ENCODE peak calls at places on chromosomes 4 and X, in eight cellular contexts. One of them, this sample, is unnamed.

GRCh38 chr4:7939377-7940108 is at the start of gene AFAP1:
- DNase-seq in NCI-H1092 treated with DMSO at 0.1 percent for 48 hours: peak
- DNase-seq in nucleus accumbens: peak
- DNase-seq in CD8-positive, alpha-beta memory T cell: peak
- DNase-seq in endothelial cell: peak
- DNase-seq in hepatic stellate cell: peak
- DNase-seq in activated CD8-positive, alpha-beta T cell treated with anti-CD3 and anti-CD28 coated beads for 36 hours: peak
- DNase-seq in choroid plexus epithelial cell: peak
- DNase-seq in this sample: peak

GRCh38 chr4:108483077-108483476 is 137.3 kb upstream of the RPL34 start:
- DNase-seq in NCI-H1092 treated with DMSO at 0.1 percent for 48 hours: peak
- DNase-seq in nucleus accumbens: no peak
- DNase-seq in CD8-positive, alpha-beta memory T cell: no peak
- DNase-seq in endothelial cell: no peak
- DNase-seq in hepatic stellate cell: no peak
- DNase-seq in activated CD8-positive, alpha-beta T cell treated with anti-CD3 and anti-CD28 coated beads for 36 hours: peak
- DNase-seq in choroid plexus epithelial cell: peak
- DNase-seq in this sample: no peak

GRCh38 chrX:19660604-19661003 is 145.3 kb upstream of the MAP3K15 start:
- DNase-seq in NCI-H1092 treated with DMSO at 0.1 percent for 48 hours: no peak
- DNase-seq in nucleus accumbens: no peak
- DNase-seq in CD8-positive, alpha-beta memory T cell: no peak
- DNase-seq in endothelial cell: no peak
- DNase-seq in hepatic stellate cell: no peak
- DNase-seq in activated CD8-positive, alpha-beta T cell treated with anti-CD3 and anti-CD28 coated beads for 36 hours: no peak
- DNase-seq in choroid plexus epithelial cell: no peak
- DNase-seq in this sample: no peak

GRCh38 chr4:1711055-1711905 is 839 bp downstream of the SLBP start:
- DNase-seq in NCI-H1092 treated with DMSO at 0.1 percent for 48 hours: peak
- DNase-seq in nucleus accumbens: peak
- DNase-seq in CD8-positive, alpha-beta memory T cell: peak
- DNase-seq in endothelial cell: peak
- DNase-seq in hepatic stellate cell: peak
- DNase-seq in activated CD8-positive, alpha-beta T cell treated with anti-CD3 and anti-CD28 coated beads for 36 hours: peak
- DNase-seq in choroid plexus epithelial cell: peak
- DNase-seq in this sample: no peak

GRCh38 chrX:107718156-107718621 is 57.4 kb downstream of the TSC22D3 start:
- DNase-seq in NCI-H1092 treated with DMSO at 0.1 percent for 48 hours: peak
- DNase-seq in nucleus accumbens: peak
- DNase-seq in CD8-positive, alpha-beta memory T cell: peak
- DNase-seq in endothelial cell: peak
- DNase-seq in hepatic stellate cell: peak
- DNase-seq in activated CD8-positive, alpha-beta T cell treated with anti-CD3 and anti-CD28 coated beads for 36 hours: peak
- DNase-seq in choroid plexus epithelial cell: peak
- DNase-seq in this sample: peak

GRCh38 chrX:119398587-119398973 is 556 bp upstream of the SLC25A43 start:
- DNase-seq in NCI-H1092 treated with DMSO at 0.1 percent for 48 hours: no peak
- DNase-seq in nucleus accumbens: no peak
- DNase-seq in CD8-positive, alpha-beta memory T cell: no peak
- DNase-seq in endothelial cell: no peak
- DNase-seq in hepatic stellate cell: no peak
- DNase-seq in activated CD8-positive, alpha-beta T cell treated with anti-CD3 and anti-CD28 coated beads for 36 hours: peak
- DNase-seq in choroid plexus epithelial cell: no peak
- DNase-seq in this sample: no peak

GRCh38 chrX:21972721-21973120 is 32.2 kb downstream of the SMS start:
- DNase-seq in NCI-H1092 treated with DMSO at 0.1 percent for 48 hours: no peak
- DNase-seq in nucleus accumbens: no peak
- DNase-seq in CD8-positive, alpha-beta memory T cell: peak
- DNase-seq in endothelial cell: no peak
- DNase-seq in hepatic stellate cell: no peak
- DNase-seq in activated CD8-positive, alpha-beta T cell treated with anti-CD3 and anti-CD28 coated beads for 36 hours: peak
- DNase-seq in choroid plexus epithelial cell: peak
- DNase-seq in this sample: no peak

GRCh38 chrX:151153086-151153485 is 23.3 kb upstream of the GPR50 start:
- DNase-seq in NCI-H1092 treated with DMSO at 0.1 percent for 48 hours: peak
- DNase-seq in nucleus accumbens: peak
- DNase-seq in CD8-positive, alpha-beta memory T cell: no peak
- DNase-seq in endothelial cell: peak
- DNase-seq in hepatic stellate cell: no peak
- DNase-seq in activated CD8-positive, alpha-beta T cell treated with anti-CD3 and anti-CD28 coated beads for 36 hours: no peak
- DNase-seq in choroid plexus epithelial cell: peak
- DNase-seq in this sample: no peak

GRCh38 chrX:103830848-103831247 is 1.2 kb downstream of the RAB9B start:
- DNase-seq in NCI-H1092 treated with DMSO at 0.1 percent for 48 hours: no peak
- DNase-seq in nucleus accumbens: no peak
- DNase-seq in CD8-positive, alpha-beta memory T cell: no peak
- DNase-seq in endothelial cell: no peak
- DNase-seq in hepatic stellate cell: no peak
- DNase-seq in activated CD8-positive, alpha-beta T cell treated with anti-CD3 and anti-CD28 coated beads for 36 hours: no peak
- DNase-seq in choroid plexus epithelial cell: no peak
- DNase-seq in this sample: no peak

GRCh38 chrX:39869846-39870601 is 227.7 kb downstream of the BCOR start:
- DNase-seq in NCI-H1092 treated with DMSO at 0.1 percent for 48 hours: no peak
- DNase-seq in nucleus accumbens: no peak
- DNase-seq in CD8-positive, alpha-beta memory T cell: peak
- DNase-seq in endothelial cell: no peak
- DNase-seq in hepatic stellate cell: peak
- DNase-seq in activated CD8-positive, alpha-beta T cell treated with anti-CD3 and anti-CD28 coated beads for 36 hours: peak
- DNase-seq in choroid plexus epithelial cell: peak
- DNase-seq in this sample: no peak

GRCh38 chr4:67393699-67394281 is 151.5 kb downstream of the CENPC start:
- DNase-seq in NCI-H1092 treated with DMSO at 0.1 percent for 48 hours: peak
- DNase-seq in nucleus accumbens: no peak
- DNase-seq in CD8-positive, alpha-beta memory T cell: no peak
- DNase-seq in endothelial cell: peak
- DNase-seq in hepatic stellate cell: no peak
- DNase-seq in activated CD8-positive, alpha-beta T cell treated with anti-CD3 and anti-CD28 coated beads for 36 hours: peak
- DNase-seq in choroid plexus epithelial cell: peak
- DNase-seq in this sample: peak

GRCh38 chr4:185573651-185574199 is 38.4 kb upstream of the PDLIM3 start:
- DNase-seq in NCI-H1092 treated with DMSO at 0.1 percent for 48 hours: no peak
- DNase-seq in nucleus accumbens: no peak
- DNase-seq in CD8-positive, alpha-beta memory T cell: no peak
- DNase-seq in endothelial cell: peak
- DNase-seq in hepatic stellate cell: peak
- DNase-seq in activated CD8-positive, alpha-beta T cell treated with anti-CD3 and anti-CD28 coated beads for 36 hours: no peak
- DNase-seq in choroid plexus epithelial cell: peak
- DNase-seq in this sample: peak

GRCh38 chr4:86939123-86939522 is 4.3 kb downstream of the AFF1 start:
- DNase-seq in NCI-H1092 treated with DMSO at 0.1 percent for 48 hours: no peak
- DNase-seq in nucleus accumbens: no peak
- DNase-seq in CD8-positive, alpha-beta memory T cell: no peak
- DNase-seq in endothelial cell: no peak
- DNase-seq in hepatic stellate cell: no peak
- DNase-seq in activated CD8-positive, alpha-beta T cell treated with anti-CD3 and anti-CD28 coated beads for 36 hours: peak
- DNase-seq in choroid plexus epithelial cell: no peak
- DNase-seq in this sample: no peak

GRCh38 chrX:15511563-15511962 is 11.0 kb downstream of the BMX start:
- DNase-seq in NCI-H1092 treated with DMSO at 0.1 percent for 48 hours: no peak
- DNase-seq in nucleus accumbens: no peak
- DNase-seq in CD8-positive, alpha-beta memory T cell: no peak
- DNase-seq in endothelial cell: no peak
- DNase-seq in hepatic stellate cell: no peak
- DNase-seq in activated CD8-positive, alpha-beta T cell treated with anti-CD3 and anti-CD28 coated beads for 36 hours: no peak
- DNase-seq in choroid plexus epithelial cell: no peak
- DNase-seq in this sample: no peak

GRCh38 chr4:5893013-5893580 is at the start of gene CRMP1:
- DNase-seq in NCI-H1092 treated with DMSO at 0.1 percent for 48 hours: peak
- DNase-seq in nucleus accumbens: peak
- DNase-seq in CD8-positive, alpha-beta memory T cell: no peak
- DNase-seq in endothelial cell: peak
- DNase-seq in hepatic stellate cell: no peak
- DNase-seq in activated CD8-positive, alpha-beta T cell treated with anti-CD3 and anti-CD28 coated beads for 36 hours: no peak
- DNase-seq in choroid plexus epithelial cell: no peak
- DNase-seq in this sample: peak

GRCh38 chr4:84995386-84995785 is 28.9 kb upstream of the WDFY3 start:
- DNase-seq in NCI-H1092 treated with DMSO at 0.1 percent for 48 hours: no peak
- DNase-seq in nucleus accumbens: no peak
- DNase-seq in CD8-positive, alpha-beta memory T cell: no peak
- DNase-seq in endothelial cell: no peak
- DNase-seq in hepatic stellate cell: no peak
- DNase-seq in activated CD8-positive, alpha-beta T cell treated with anti-CD3 and anti-CD28 coated beads for 36 hours: no peak
- DNase-seq in choroid plexus epithelial cell: peak
- DNase-seq in this sample: no peak

GRCh38 chr4:144591401-144591800 is 54.6 kb upstream of the HHIP start:
- DNase-seq in NCI-H1092 treated with DMSO at 0.1 percent for 48 hours: no peak
- DNase-seq in nucleus accumbens: no peak
- DNase-seq in CD8-positive, alpha-beta memory T cell: no peak
- DNase-seq in endothelial cell: no peak
- DNase-seq in hepatic stellate cell: no peak
- DNase-seq in activated CD8-positive, alpha-beta T cell treated with anti-CD3 and anti-CD28 coated beads for 36 hours: no peak
- DNase-seq in choroid plexus epithelial cell: peak
- DNase-seq in this sample: no peak

GRCh38 chr4:134624365-134624764 is 422.8 kb upstream of the PABPC4L start:
- DNase-seq in NCI-H1092 treated with DMSO at 0.1 percent for 48 hours: no peak
- DNase-seq in nucleus accumbens: no peak
- DNase-seq in CD8-positive, alpha-beta memory T cell: no peak
- DNase-seq in endothelial cell: no peak
- DNase-seq in hepatic stellate cell: no peak
- DNase-seq in activated CD8-positive, alpha-beta T cell treated with anti-CD3 and anti-CD28 coated beads for 36 hours: no peak
- DNase-seq in choroid plexus epithelial cell: no peak
- DNase-seq in this sample: no peak

GRCh38 chr4:187171731-187172339 is 448.2 kb upstream of the FAT1 start:
- DNase-seq in NCI-H1092 treated with DMSO at 0.1 percent for 48 hours: no peak
- DNase-seq in nucleus accumbens: no peak
- DNase-seq in CD8-positive, alpha-beta memory T cell: no peak
- DNase-seq in endothelial cell: no peak
- DNase-seq in hepatic stellate cell: no peak
- DNase-seq in activated CD8-positive, alpha-beta T cell treated with anti-CD3 and anti-CD28 coated beads for 36 hours: no peak
- DNase-seq in choroid plexus epithelial cell: peak
- DNase-seq in this sample: no peak

GRCh38 chrX:31603411-31604120 is 531.7 kb upstream of the FTHL17 start:
- DNase-seq in NCI-H1092 treated with DMSO at 0.1 percent for 48 hours: no peak
- DNase-seq in nucleus accumbens: no peak
- DNase-seq in CD8-positive, alpha-beta memory T cell: no peak
- DNase-seq in endothelial cell: no peak
- DNase-seq in hepatic stellate cell: no peak
- DNase-seq in activated CD8-positive, alpha-beta T cell treated with anti-CD3 and anti-CD28 coated beads for 36 hours: no peak
- DNase-seq in choroid plexus epithelial cell: peak
- DNase-seq in this sample: no peak

GRCh38 chr4:7693237-7693608 is 246.4 kb downstream of the AFAP1 start:
- DNase-seq in NCI-H1092 treated with DMSO at 0.1 percent for 48 hours: no peak
- DNase-seq in nucleus accumbens: no peak
- DNase-seq in CD8-positive, alpha-beta memory T cell: peak
- DNase-seq in endothelial cell: no peak
- DNase-seq in hepatic stellate cell: no peak
- DNase-seq in activated CD8-positive, alpha-beta T cell treated with anti-CD3 and anti-CD28 coated beads for 36 hours: no peak
- DNase-seq in choroid plexus epithelial cell: no peak
- DNase-seq in this sample: no peak

GRCh38 chr4:17066972-17067371 is 168.5 kb upstream of the LDB2 start:
- DNase-seq in NCI-H1092 treated with DMSO at 0.1 percent for 48 hours: no peak
- DNase-seq in nucleus accumbens: no peak
- DNase-seq in CD8-positive, alpha-beta memory T cell: no peak
- DNase-seq in endothelial cell: no peak
- DNase-seq in hepatic stellate cell: peak
- DNase-seq in activated CD8-positive, alpha-beta T cell treated with anti-CD3 and anti-CD28 coated beads for 36 hours: no peak
- DNase-seq in choroid plexus epithelial cell: peak
- DNase-seq in this sample: no peak

GRCh38 chrX:71579990-71580380 is 1.7 kb downstream of the GCNA start:
- DNase-seq in NCI-H1092 treated with DMSO at 0.1 percent for 48 hours: no peak
- DNase-seq in nucleus accumbens: no peak
- DNase-seq in CD8-positive, alpha-beta memory T cell: no peak
- DNase-seq in endothelial cell: no peak
- DNase-seq in hepatic stellate cell: no peak
- DNase-seq in activated CD8-positive, alpha-beta T cell treated with anti-CD3 and anti-CD28 coated beads for 36 hours: no peak
- DNase-seq in choroid plexus epithelial cell: no peak
- DNase-seq in this sample: no peak

GRCh38 chr4:42104521-42104920 is 47.9 kb downstream of the BEND4 start:
- DNase-seq in NCI-H1092 treated with DMSO at 0.1 percent for 48 hours: no peak
- DNase-seq in nucleus accumbens: no peak
- DNase-seq in CD8-positive, alpha-beta memory T cell: no peak
- DNase-seq in endothelial cell: no peak
- DNase-seq in hepatic stellate cell: no peak
- DNase-seq in activated CD8-positive, alpha-beta T cell treated with anti-CD3 and anti-CD28 coated beads for 36 hours: no peak
- DNase-seq in choroid plexus epithelial cell: peak
- DNase-seq in this sample: no peak

GRCh38 chrX:17078031-17078730 is 131.7 kb downstream of the REPS2 start:
- DNase-seq in NCI-H1092 treated with DMSO at 0.1 percent for 48 hours: no peak
- DNase-seq in nucleus accumbens: no peak
- DNase-seq in CD8-positive, alpha-beta memory T cell: no peak
- DNase-seq in endothelial cell: no peak
- DNase-seq in hepatic stellate cell: peak
- DNase-seq in activated CD8-positive, alpha-beta T cell treated with anti-CD3 and anti-CD28 coated beads for 36 hours: no peak
- DNase-seq in choroid plexus epithelial cell: peak
- DNase-seq in this sample: no peak

GRCh38 chr4:5192271-5192670 is 141.0 kb downstream of the STK32B start:
- DNase-seq in NCI-H1092 treated with DMSO at 0.1 percent for 48 hours: no peak
- DNase-seq in nucleus accumbens: no peak
- DNase-seq in CD8-positive, alpha-beta memory T cell: no peak
- DNase-seq in endothelial cell: no peak
- DNase-seq in hepatic stellate cell: no peak
- DNase-seq in activated CD8-positive, alpha-beta T cell treated with anti-CD3 and anti-CD28 coated beads for 36 hours: no peak
- DNase-seq in choroid plexus epithelial cell: no peak
- DNase-seq in this sample: no peak

GRCh38 chr4:153209410-153209809 is 5.2 kb downstream of the TRIM2 start:
- DNase-seq in NCI-H1092 treated with DMSO at 0.1 percent for 48 hours: no peak
- DNase-seq in nucleus accumbens: no peak
- DNase-seq in CD8-positive, alpha-beta memory T cell: no peak
- DNase-seq in endothelial cell: no peak
- DNase-seq in hepatic stellate cell: no peak
- DNase-seq in activated CD8-positive, alpha-beta T cell treated with anti-CD3 and anti-CD28 coated beads for 36 hours: no peak
- DNase-seq in choroid plexus epithelial cell: peak
- DNase-seq in this sample: no peak

GRCh38 chrX:132775230-132775823 is 183.1 kb downstream of the HS6ST2 start:
- DNase-seq in NCI-H1092 treated with DMSO at 0.1 percent for 48 hours: no peak
- DNase-seq in nucleus accumbens: no peak
- DNase-seq in CD8-positive, alpha-beta memory T cell: no peak
- DNase-seq in endothelial cell: no peak
- DNase-seq in hepatic stellate cell: no peak
- DNase-seq in activated CD8-positive, alpha-beta T cell treated with anti-CD3 and anti-CD28 coated beads for 36 hours: peak
- DNase-seq in choroid plexus epithelial cell: no peak
- DNase-seq in this sample: no peak

GRCh38 chr4:24321151-24321550 is 263.2 kb downstream of the DHX15 start:
- DNase-seq in NCI-H1092 treated with DMSO at 0.1 percent for 48 hours: no peak
- DNase-seq in nucleus accumbens: peak
- DNase-seq in CD8-positive, alpha-beta memory T cell: no peak
- DNase-seq in endothelial cell: no peak
- DNase-seq in hepatic stellate cell: no peak
- DNase-seq in activated CD8-positive, alpha-beta T cell treated with anti-CD3 and anti-CD28 coated beads for 36 hours: no peak
- DNase-seq in choroid plexus epithelial cell: no peak
- DNase-seq in this sample: no peak

GRCh38 chr4:127249767-127250108 is 383.0 kb upstream of the INTU start:
- DNase-seq in NCI-H1092 treated with DMSO at 0.1 percent for 48 hours: no peak
- DNase-seq in nucleus accumbens: no peak
- DNase-seq in CD8-positive, alpha-beta memory T cell: no peak
- DNase-seq in endothelial cell: no peak
- DNase-seq in hepatic stellate cell: no peak
- DNase-seq in activated CD8-positive, alpha-beta T cell treated with anti-CD3 and anti-CD28 coated beads for 36 hours: no peak
- DNase-seq in choroid plexus epithelial cell: no peak
- DNase-seq in this sample: no peak

GRCh38 chrX:135009057-135009605 is 13.2 kb downstream of the RTL8B start:
- DNase-seq in NCI-H1092 treated with DMSO at 0.1 percent for 48 hours: peak
- DNase-seq in nucleus accumbens: no peak
- DNase-seq in CD8-positive, alpha-beta memory T cell: no peak
- DNase-seq in endothelial cell: no peak
- DNase-seq in hepatic stellate cell: no peak
- DNase-seq in activated CD8-positive, alpha-beta T cell treated with anti-CD3 and anti-CD28 coated beads for 36 hours: no peak
- DNase-seq in choroid plexus epithelial cell: no peak
- DNase-seq in this sample: no peak

GRCh38 chrX:119073911-119074310 is 1.1 kb downstream of the CT47C1 start:
- DNase-seq in NCI-H1092 treated with DMSO at 0.1 percent for 48 hours: no peak
- DNase-seq in nucleus accumbens: no peak
- DNase-seq in CD8-positive, alpha-beta memory T cell: no peak
- DNase-seq in endothelial cell: no peak
- DNase-seq in hepatic stellate cell: no peak
- DNase-seq in activated CD8-positive, alpha-beta T cell treated with anti-CD3 and anti-CD28 coated beads for 36 hours: no peak
- DNase-seq in choroid plexus epithelial cell: no peak
- DNase-seq in this sample: no peak

GRCh38 chr4:45701616-45702015 is 422.2 kb downstream of the GABRG1 start:
- DNase-seq in NCI-H1092 treated with DMSO at 0.1 percent for 48 hours: no peak
- DNase-seq in nucleus accumbens: no peak
- DNase-seq in CD8-positive, alpha-beta memory T cell: no peak
- DNase-seq in endothelial cell: no peak
- DNase-seq in hepatic stellate cell: no peak
- DNase-seq in activated CD8-positive, alpha-beta T cell treated with anti-CD3 and anti-CD28 coated beads for 36 hours: no peak
- DNase-seq in choroid plexus epithelial cell: no peak
- DNase-seq in this sample: no peak

GRCh38 chrX:145817299-145817665 is 347 bp upstream of the SLITRK2 start:
- DNase-seq in NCI-H1092 treated with DMSO at 0.1 percent for 48 hours: no peak
- DNase-seq in nucleus accumbens: peak
- DNase-seq in CD8-positive, alpha-beta memory T cell: no peak
- DNase-seq in endothelial cell: no peak
- DNase-seq in hepatic stellate cell: no peak
- DNase-seq in activated CD8-positive, alpha-beta T cell treated with anti-CD3 and anti-CD28 coated beads for 36 hours: no peak
- DNase-seq in choroid plexus epithelial cell: no peak
- DNase-seq in this sample: no peak